ENCODE peak calls at places on chromosome 21, in nine cellular contexts. G, N, D, L, W, X, Y, U and J are unnamed samples.

GRCh38 chr21:37422382-37422781 is 55.8 kb downstream of the DYRK1A start:
- DNase-seq in X (no peak), Y (no peak), U (no peak), N (no peak), W (no peak), L (no peak), G (no peak), D (no peak), J (no peak)

GRCh38 chr21:30710499-30710898 is 8.1 kb downstream of the KRTAP21-3 start:
- DNase-seq in X (no peak), U (no peak), Y (no peak), W (no peak), G (no peak), N (no peak), D (no peak), L (no peak), J (no peak)

GRCh38 chr21:15848632-15849031 is 118.8 kb downstream of the USP25 start:
- DNase-seq in W (no peak), U (no peak), Y (no peak), X (no peak), D (no peak), L (no peak), N (no peak), G (peak), J (no peak)

GRCh38 chr21:19420607-19421006 is 1017.0 kb upstream of the TMPRSS15 start:
- DNase-seq in G (no peak), X (no peak), U (no peak), L (no peak), W (no peak), Y (no peak), N (no peak), D (no peak), J (no peak)

GRCh38 chr21:44709426-44710293 is 1.7 kb downstream of the TSPEAR start:
- DNase-seq in G (no peak), Y (no peak), U (no peak), D (no peak), N (peak), X (no peak), W (no peak), L (no peak), J (peak)

GRCh38 chr21:29343517-29343916 is 44.8 kb downstream of the BACH1 start:
- DNase-seq in U (no peak), L (peak), G (peak), D (no peak), N (no peak), X (no peak), Y (no peak), W (no peak), J (no peak)

GRCh38 chr21:39103689-39104088 is 79.6 kb downstream of the PSMG1 start:
- DNase-seq in U (no peak), G (no peak), W (no peak), N (no peak), L (no peak), Y (no peak), X (no peak), D (no peak), J (no peak)

GRCh38 chr21:27202301-27202700 is 235.4 kb upstream of the ADAMTS5 start:
- DNase-seq in W (no peak), X (no peak), N (no peak), G (no peak), L (no peak), U (no peak), Y (no peak), D (no peak), J (no peak)

GRCh38 chr21:41361786-41362604 is at the start of gene MX2:
- DNase-seq in Y (no peak), L (peak), U (peak), X (no peak), D (peak), G (peak), W (peak), N (peak), J (no peak)

GRCh38 chr21:26115346-26115745 is 55.2 kb downstream of the APP start:
- DNase-seq in G (peak), L (no peak), N (no peak), X (no peak), Y (no peak), D (no peak), W (no peak), U (no peak), J (no peak)

GRCh38 chr21:34967509-34968289 is 81.4 kb downstream of the RUNX1 start:
- DNase-seq in D (peak), G (peak), U (no peak), L (no peak), N (peak), Y (no peak), X (no peak), W (no peak), J (no peak)

GRCh38 chr21:44449473-44450363 is 5.6 kb upstream of the LRRC3 start:
- DNase-seq in L (no peak), N (no peak), Y (no peak), W (no peak), X (no peak), D (no peak), U (no peak), G (no peak), J (no peak)

GRCh38 chr21:45995686-45996179 is 14.2 kb downstream of the COL6A1 start:
- DNase-seq in D (no peak), L (peak), N (no peak), G (no peak), X (peak), U (no peak), Y (no peak), W (no peak), J (peak)

GRCh38 chr21:32597205-32597604 is 11.9 kb upstream of the TCP10L start:
- DNase-seq in N (no peak), U (no peak), L (no peak), X (no peak), Y (no peak), G (peak), D (no peak), W (no peak), J (no peak)